ENCODE peak calls at places on chromosomes 4 and X, in nine cellular contexts. H is T-helper 2 cell treated with Interferon-gamma antibody and Interleukin-4, amounts not matched to agents 5 μg/mL and 100 μg/mL, for 36 hours; K is T47D; D is PC-9; J is Caco-2; B is GM10248; T is H9; M is GM04504; U is naive B cell. V is an unnamed sample.
A peak's percentile ranks its signal among the peaks of the same experiment; 100 is the strongest.

GRCh38 chr4:23838131-23838530 is 51.7 kb downstream of the PPARGC1A start:
- DNase-seq in U (no peak), J (no peak), H (no peak), K (no peak), B (no peak), M (no peak), T (no peak), D (no peak), V (no peak)

GRCh38 chr4:71229477-71230257 is 109.2 kb upstream of the SLC4A4 start:
- DNase-seq in M (peak; percentile 30), K (peak; percentile 52), H (no peak), D (no peak), J (no peak), U (no peak), B (peak; percentile 39), T (peak; percentile 36), V (peak; percentile 7)

GRCh38 chr4:106583108-106583507 is 214.5 kb upstream of the GIMD1 start:
- DNase-seq in J (no peak), D (no peak), K (no peak), U (no peak), T (no peak), B (no peak), M (no peak), H (no peak), V (no peak)

GRCh38 chr4:6773106-6773505 is 9.4 kb upstream of the KIAA0232 start:
- DNase-seq in T (no peak), U (no peak), B (no peak), M (no peak), J (no peak), K (peak; percentile 93), H (no peak), D (peak; percentile 93), V (no peak)

GRCh38 chrX:71154196-71154595 is 9.6 kb downstream of the NLGN3 start:
- DNase-seq in K (no peak), U (no peak), J (no peak), B (no peak), M (no peak), H (no peak), D (no peak), T (no peak), V (no peak)

GRCh38 chr4:126441173-126441810 is 1126.5 kb downstream of the FAT4 start:
- DNase-seq in U (no peak), H (no peak), D (no peak), K (no peak), J (no peak), M (no peak), B (no peak), T (no peak), V (no peak)

GRCh38 chrX:10387011-10387410 is 230.2 kb downstream of the CLCN4 start:
- DNase-seq in K (no peak), H (no peak), T (no peak), D (peak; percentile 45), U (no peak), J (no peak), M (no peak), B (no peak), V (no peak)

GRCh38 chr4:127967141-127967775 is 2.1 kb downstream of the ABHD18 start:
- DNase-seq in J (no peak), H (no peak), B (no peak), D (no peak), K (no peak), M (no peak), T (no peak), U (no peak), V (no peak)

GRCh38 chr4:6229095-6229494 is 28.7 kb upstream of the JAKMIP1 start:
- DNase-seq in B (no peak), M (no peak), U (no peak), H (no peak), T (peak; percentile 18), K (no peak), J (no peak), D (no peak), V (no peak)

GRCh38 chr4:150447356-150447755 is 134.6 kb upstream of the MAB21L2 start:
- DNase-seq in D (no peak), B (no peak), K (no peak), U (no peak), J (no peak), M (no peak), H (no peak), T (no peak), V (no peak)

GRCh38 chr4:73945674-73946449 is 36.0 kb downstream of the PF4 start:
- DNase-seq in U (no peak), M (no peak), H (no peak), D (no peak), K (no peak), B (no peak), T (no peak), J (no peak), V (no peak)

GRCh38 chr4:186298034-186298647 is 32.2 kb downstream of the F11 start:
- DNase-seq in J (no peak), K (no peak), D (no peak), U (no peak), M (no peak), B (no peak), T (peak; percentile 56), H (no peak), V (no peak)

GRCh38 chr4:101171747-101172146 is 175.6 kb downstream of the PPP3CA start:
- DNase-seq in J (no peak), H (no peak), D (no peak), U (no peak), T (no peak), M (no peak), K (no peak), B (no peak), V (no peak)

V was measured in HCT116.